ENCODE peak calls at places on chromosomes 16 and 17, in seven cellular contexts. One of them, this sample, is unnamed.
A peak's percentile ranks its signal among the peaks of the same experiment; 100 is the strongest.

GRCh38 chr17:66310528-66311148 is 8.2 kb downstream of the PRKCA start:
- DNase-seq in fibroblast of pulmonary artery: no peak
- DNase-seq in cardiac muscle cell: no peak
- DNase-seq in stomach: no peak
- DNase-seq in cardiac fibroblast: no peak
- DNase-seq in IMR-90: no peak
- DNase-seq in Calu3: no peak
- DNase-seq in this sample: no peak

GRCh38 chr17:34487616-34488015 is 91.8 kb upstream of the TMEM132E start:
- DNase-seq in fibroblast of pulmonary artery: no peak
- DNase-seq in Calu3: no peak
- DNase-seq in cardiac muscle cell: no peak
- DNase-seq in cardiac fibroblast: no peak
- DNase-seq in stomach: no peak
- DNase-seq in IMR-90: no peak
- DNase-seq in this sample: no peak

GRCh38 chr17:65049085-65049756 is 7.3 kb downstream of the GNA13 start:
- DNase-seq in Calu3: no peak
- DNase-seq in fibroblast of pulmonary artery: no peak
- DNase-seq in IMR-90: no peak
- DNase-seq in cardiac muscle cell: no peak
- DNase-seq in cardiac fibroblast: no peak
- DNase-seq in stomach: no peak
- DNase-seq in this sample: no peak

GRCh38 chr17:69728816-69729215 is 314.3 kb downstream of the MAP2K6 start:
- DNase-seq in IMR-90: no peak
- DNase-seq in cardiac muscle cell: no peak
- DNase-seq in stomach: no peak
- DNase-seq in cardiac fibroblast: no peak
- DNase-seq in fibroblast of pulmonary artery: no peak
- DNase-seq in Calu3: no peak
- DNase-seq in this sample: no peak

GRCh38 chr16:23509763-23510153 is 536 bp downstream of the GGA2 start:
- DNase-seq in stomach: no peak
- DNase-seq in cardiac fibroblast: peak; percentile 19
- DNase-seq in IMR-90: peak; percentile 39
- DNase-seq in cardiac muscle cell: peak; percentile 72
- DNase-seq in Calu3: peak; percentile 23
- DNase-seq in fibroblast of pulmonary artery: peak; percentile 27
- DNase-seq in this sample: no peak

GRCh38 chr16:78684040-78684611 is 584.7 kb downstream of the WWOX start:
- DNase-seq in IMR-90: peak; percentile 43
- DNase-seq in cardiac fibroblast: peak; percentile 94
- DNase-seq in cardiac muscle cell: no peak
- DNase-seq in Calu3: no peak
- DNase-seq in stomach: peak; percentile 38
- DNase-seq in fibroblast of pulmonary artery: peak; percentile 86
- DNase-seq in this sample: no peak

GRCh38 chr16:57762365-57763289 is 27.1 kb downstream of the KATNB1 start:
- DNase-seq in IMR-90: no peak
- DNase-seq in cardiac muscle cell: no peak
- DNase-seq in fibroblast of pulmonary artery: no peak
- DNase-seq in cardiac fibroblast: no peak
- DNase-seq in Calu3: no peak
- DNase-seq in stomach: no peak
- DNase-seq in this sample: no peak

GRCh38 chr16:21069986-21070385 is 80.7 kb downstream of the DNAH3 start:
- DNase-seq in fibroblast of pulmonary artery: no peak
- DNase-seq in stomach: no peak
- DNase-seq in cardiac fibroblast: no peak
- DNase-seq in cardiac muscle cell: no peak
- DNase-seq in IMR-90: no peak
- DNase-seq in Calu3: no peak
- DNase-seq in this sample: no peak

GRCh38 chr16:84444476-84444875 is 60.0 kb downstream of the MEAK7 start:
- DNase-seq in cardiac muscle cell: no peak
- DNase-seq in Calu3: no peak
- DNase-seq in cardiac fibroblast: no peak
- DNase-seq in IMR-90: no peak
- DNase-seq in fibroblast of pulmonary artery: no peak
- DNase-seq in stomach: no peak
- DNase-seq in this sample: no peak

GRCh38 chr16:22672830-22673210 is 141.1 kb upstream of the HS3ST2 start:
- DNase-seq in stomach: no peak
- DNase-seq in IMR-90: no peak
- DNase-seq in cardiac fibroblast: no peak
- DNase-seq in Calu3: no peak
- DNase-seq in cardiac muscle cell: no peak
- DNase-seq in fibroblast of pulmonary artery: no peak
- DNase-seq in this sample: peak; percentile 58

DNA sequence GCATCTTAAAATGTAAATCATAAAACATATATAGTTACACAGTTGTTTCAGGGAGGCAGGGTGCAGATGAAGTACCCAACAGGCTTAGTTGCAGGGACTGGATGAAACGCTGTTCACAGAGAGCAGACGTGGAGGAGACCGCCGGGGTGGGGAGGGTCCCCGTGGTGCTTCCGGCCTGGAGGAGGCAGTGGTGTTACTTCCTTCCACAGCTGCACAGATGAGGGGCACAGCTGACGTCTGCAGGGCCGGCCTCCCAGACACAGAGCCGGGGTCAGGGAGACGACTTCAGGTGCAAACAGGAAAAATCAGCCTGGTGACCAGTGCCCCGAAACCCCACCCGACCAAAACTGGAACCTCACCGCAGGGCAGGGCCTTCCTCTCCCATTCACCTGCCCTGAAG is 17.1 kb downstream of the SPIRE2 start:
- DNase-seq in cardiac muscle cell: no peak
- DNase-seq in stomach: no peak
- DNase-seq in fibroblast of pulmonary artery: no peak
- DNase-seq in IMR-90: no peak
- DNase-seq in Calu3: no peak
- DNase-seq in cardiac fibroblast: no peak
- DNase-seq in this sample: no peak
- TF ChIP-seq CTCF in cardiac muscle cell: no peak
- TF ChIP-seq CTCF in stomach: no peak
- TF ChIP-seq CTCF in fibroblast of pulmonary artery: no peak
- TF ChIP-seq CTCF in IMR-90: no peak
- TF ChIP-seq CTCF in Calu3: no peak
- TF ChIP-seq CTCF in cardiac fibroblast: no peak
- TF ChIP-seq CTCF in this sample: no peak

GRCh38 chr16:9919460-9919859 is 262.8 kb downstream of the GRIN2A start:
- DNase-seq in cardiac muscle cell: no peak
- DNase-seq in Calu3: no peak
- DNase-seq in IMR-90: no peak
- DNase-seq in cardiac fibroblast: no peak
- DNase-seq in fibroblast of pulmonary artery: no peak
- DNase-seq in stomach: no peak
- DNase-seq in this sample: no peak
- TF ChIP-seq CTCF in cardiac muscle cell: no peak
- TF ChIP-seq CTCF in Calu3: no peak
- TF ChIP-seq CTCF in IMR-90: no peak
- TF ChIP-seq CTCF in cardiac fibroblast: no peak
- TF ChIP-seq CTCF in fibroblast of pulmonary artery: no peak
- TF ChIP-seq CTCF in stomach: no peak
- TF ChIP-seq CTCF in this sample: no peak

GRCh38 chr17:56592487-56593072 is 919 bp upstream of the NOG start:
- DNase-seq in cardiac muscle cell: peak; percentile 88
- DNase-seq in cardiac fibroblast: peak; percentile 43
- DNase-seq in stomach: peak; percentile 64
- DNase-seq in IMR-90: peak; percentile 39
- DNase-seq in Calu3: peak; percentile 75
- DNase-seq in fibroblast of pulmonary artery: peak; percentile 23
- DNase-seq in this sample: peak; percentile 84
- TF ChIP-seq CTCF in cardiac muscle cell: peak; percentile 54
- TF ChIP-seq CTCF in cardiac fibroblast: peak; percentile 43
- TF ChIP-seq CTCF in stomach: peak; percentile 98
- TF ChIP-seq CTCF in IMR-90: peak; percentile 95
- TF ChIP-seq CTCF in Calu3: peak; percentile 89
- TF ChIP-seq CTCF in fibroblast of pulmonary artery: peak; percentile 33
- TF ChIP-seq CTCF in this sample: peak; percentile 98

GRCh38 chr16:66516172-66516807 is 33.6 kb downstream of the TK2 start:
- DNase-seq in IMR-90: no peak
- DNase-seq in cardiac fibroblast: no peak
- DNase-seq in fibroblast of pulmonary artery: no peak
- DNase-seq in cardiac muscle cell: no peak
- DNase-seq in stomach: no peak
- DNase-seq in Calu3: peak; percentile 35
- DNase-seq in this sample: no peak
- TF ChIP-seq CTCF in IMR-90: no peak
- TF ChIP-seq CTCF in cardiac fibroblast: no peak
- TF ChIP-seq CTCF in fibroblast of pulmonary artery: no peak
- TF ChIP-seq CTCF in cardiac muscle cell: no peak
- TF ChIP-seq CTCF in stomach: no peak
- TF ChIP-seq CTCF in Calu3: no peak
- TF ChIP-seq CTCF in this sample: no peak

DNA sequence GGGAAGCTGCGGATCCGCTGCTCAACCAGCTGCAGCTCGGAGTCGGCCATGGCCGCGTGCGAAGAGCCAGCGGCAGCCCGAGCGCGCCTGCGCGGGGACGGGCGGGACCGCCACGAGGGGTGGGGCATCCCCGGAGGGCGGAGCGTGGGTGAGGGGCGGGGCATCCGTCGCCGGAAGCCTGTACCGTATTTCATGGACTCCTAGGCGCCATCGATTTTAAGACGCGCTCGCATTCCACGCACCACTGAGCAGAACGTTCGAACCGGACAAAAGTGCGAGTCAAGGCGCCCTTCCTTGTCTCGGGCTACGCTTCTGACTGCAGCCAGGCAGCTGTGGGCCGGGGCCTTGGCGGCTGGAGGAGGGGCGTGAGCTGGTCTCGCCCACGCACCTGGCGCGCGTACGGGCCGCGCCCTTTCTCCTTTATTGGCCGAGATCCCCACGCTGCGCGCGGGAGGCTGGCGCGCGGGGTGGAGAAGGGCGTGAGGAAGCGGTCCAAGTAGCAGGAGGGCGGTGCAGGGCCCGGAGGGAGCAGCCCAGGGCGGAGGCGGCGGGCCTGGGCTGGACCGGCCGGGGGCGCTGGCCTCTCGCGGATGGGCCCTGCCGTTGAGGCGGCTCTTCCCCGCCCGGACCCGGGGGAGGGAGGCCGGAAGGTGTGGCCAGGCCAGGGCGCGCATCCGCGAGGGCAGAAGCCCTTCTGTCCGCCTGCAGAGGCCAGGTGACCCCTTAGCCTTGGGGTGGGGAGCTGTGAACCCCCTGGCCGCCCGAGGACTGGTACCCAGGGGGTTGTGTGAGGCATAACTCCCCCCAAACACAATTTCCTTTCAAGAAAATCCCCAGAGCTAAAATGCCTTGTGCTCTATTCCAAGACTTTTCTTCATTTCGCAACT is at the start of gene APRT:
- DNase-seq in Calu3: peak; percentile 99
- DNase-seq in stomach: peak; percentile 96
- DNase-seq in IMR-90: peak; percentile 95
- DNase-seq in fibroblast of pulmonary artery: peak; percentile 96
- DNase-seq in cardiac fibroblast: peak; percentile 97
- DNase-seq in cardiac muscle cell: peak; percentile 94
- DNase-seq in this sample: peak; percentile 99
- TF ChIP-seq CTCF in Calu3: no peak
- TF ChIP-seq CTCF in stomach: no peak
- TF ChIP-seq CTCF in IMR-90: peak; percentile 53
- TF ChIP-seq CTCF in fibroblast of pulmonary artery: no peak
- TF ChIP-seq CTCF in cardiac fibroblast: no peak
- TF ChIP-seq CTCF in cardiac muscle cell: peak; percentile 31
- TF ChIP-seq CTCF in this sample: peak; percentile 60

GRCh38 chr16:86222541-86222940 is 287.8 kb upstream of the FOXF1 start:
- DNase-seq in cardiac fibroblast: peak; percentile 23
- DNase-seq in IMR-90: peak; percentile 84
- DNase-seq in stomach: peak; percentile 25
- DNase-seq in cardiac muscle cell: no peak
- DNase-seq in Calu3: no peak
- DNase-seq in fibroblast of pulmonary artery: peak; percentile 28
- DNase-seq in this sample: no peak

GRCh38 chr16:86224629-86225028 is 285.7 kb upstream of the FOXF1 start:
- DNase-seq in cardiac muscle cell: no peak
- DNase-seq in IMR-90: no peak
- DNase-seq in fibroblast of pulmonary artery: no peak
- DNase-seq in cardiac fibroblast: no peak
- DNase-seq in stomach: no peak
- DNase-seq in Calu3: no peak
- DNase-seq in this sample: no peak

GRCh38 chr16:86222965-86223551 is 287.3 kb upstream of the FOXF1 start:
- DNase-seq in Calu3: no peak
- DNase-seq in cardiac fibroblast: peak; percentile 67
- DNase-seq in stomach: peak; percentile 23
- DNase-seq in cardiac muscle cell: no peak
- DNase-seq in fibroblast of pulmonary artery: peak; percentile 73
- DNase-seq in IMR-90: peak; percentile 98
- DNase-seq in this sample: no peak

GRCh38 chr16:86225905-86226371 is 284.4 kb upstream of the FOXF1 start:
- DNase-seq in cardiac muscle cell: no peak
- DNase-seq in stomach: peak; percentile 22
- DNase-seq in Calu3: no peak
- DNase-seq in cardiac fibroblast: no peak
- DNase-seq in IMR-90: peak; percentile 49
- DNase-seq in fibroblast of pulmonary artery: no peak
- DNase-seq in this sample: no peak

GRCh38 chr16:86224126-86224525 is 286.2 kb upstream of the FOXF1 start:
- DNase-seq in stomach: peak; percentile 21
- DNase-seq in fibroblast of pulmonary artery: no peak
- DNase-seq in cardiac fibroblast: no peak
- DNase-seq in Calu3: no peak
- DNase-seq in IMR-90: no peak
- DNase-seq in cardiac muscle cell: no peak
- DNase-seq in this sample: no peak
- TF ChIP-seq CTCF in stomach: no peak
- TF ChIP-seq CTCF in fibroblast of pulmonary artery: no peak
- TF ChIP-seq CTCF in cardiac fibroblast: peak; percentile 2
- TF ChIP-seq CTCF in Calu3: peak; percentile 11
- TF ChIP-seq CTCF in IMR-90: peak; percentile 13
- TF ChIP-seq CTCF in cardiac muscle cell: peak; percentile 3
- TF ChIP-seq CTCF in this sample: no peak

DNA sequence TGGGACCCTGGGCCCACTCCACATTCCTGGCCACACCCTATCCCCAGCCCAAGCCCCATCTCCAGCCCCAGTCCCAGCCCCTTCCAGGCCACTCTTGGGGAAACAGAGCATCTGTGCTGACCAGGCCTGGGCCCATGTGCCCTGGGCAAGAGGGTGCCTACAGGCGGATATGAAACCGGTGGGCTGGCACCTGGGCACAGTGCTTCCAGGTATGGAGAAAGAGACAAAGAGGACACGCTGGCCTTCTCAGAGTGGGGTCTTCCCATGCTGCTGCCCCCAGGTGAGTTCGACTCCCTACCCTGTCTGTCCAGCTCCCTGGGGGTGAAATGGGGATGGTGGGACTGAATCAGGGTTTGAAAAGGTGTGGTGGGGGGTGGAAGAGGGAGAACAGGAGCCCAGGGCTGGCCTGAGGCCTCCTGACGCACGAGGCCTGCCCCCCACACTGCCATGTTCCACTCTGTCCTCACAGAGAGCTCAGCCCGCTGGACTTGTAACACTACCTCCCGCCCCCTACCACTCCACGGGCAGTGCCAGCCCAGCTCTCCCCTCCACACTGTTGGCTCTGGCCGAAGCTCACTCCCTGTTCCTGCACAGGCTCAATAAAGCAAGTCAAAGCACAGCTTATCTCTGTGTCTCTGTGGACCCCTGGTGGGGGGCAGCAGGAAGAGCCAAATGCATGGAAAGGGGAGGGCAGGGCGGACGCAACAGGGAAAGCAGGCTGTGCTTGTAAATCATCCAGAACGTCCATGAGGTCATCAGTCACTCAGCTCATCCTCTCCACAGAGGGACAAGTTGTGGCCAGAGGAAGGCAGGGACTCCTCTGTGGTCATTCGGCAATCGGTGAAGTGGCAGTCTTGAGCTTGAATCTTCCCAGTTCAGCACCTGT is 71.1 kb upstream of the TMEM97 start:
- DNase-seq in IMR-90: peak; percentile 8
- DNase-seq in fibroblast of pulmonary artery: no peak
- DNase-seq in cardiac fibroblast: no peak
- DNase-seq in Calu3: no peak
- DNase-seq in stomach: no peak
- DNase-seq in cardiac muscle cell: no peak
- DNase-seq in this sample: no peak
- TF ChIP-seq CTCF in IMR-90: peak; percentile 8
- TF ChIP-seq CTCF in fibroblast of pulmonary artery: no peak
- TF ChIP-seq CTCF in cardiac fibroblast: no peak
- TF ChIP-seq CTCF in Calu3: no peak
- TF ChIP-seq CTCF in stomach: no peak
- TF ChIP-seq CTCF in cardiac muscle cell: no peak
- TF ChIP-seq CTCF in this sample: peak; percentile 41